ENCODE peak calls at places on chromosomes 6 and 20, in eight cellular contexts. One of them, this sample, is unnamed.

GRCh38 chr20:10812738-10813327 is 139.0 kb upstream of the JAG1 start:
- DNase-seq in lower lobe of right lung: no peak
- DNase-seq in GM13977: no peak
- DNase-seq in choroid plexus epithelial cell: no peak
- DNase-seq in omental fat pad: no peak
- DNase-seq in brain microvascular endothelial cell: no peak
- DNase-seq in left lung: no peak
- DNase-seq in thoracic aorta: no peak
- DNase-seq in this sample: no peak

GRCh38 chr6:142440603-142441293 is 138.9 kb downstream of the ADGRG6 start:
- DNase-seq in GM13977: no peak
- DNase-seq in thoracic aorta: no peak
- DNase-seq in lower lobe of right lung: no peak
- DNase-seq in left lung: no peak
- DNase-seq in omental fat pad: no peak
- DNase-seq in brain microvascular endothelial cell: no peak
- DNase-seq in choroid plexus epithelial cell: peak
- DNase-seq in this sample: no peak

GRCh38 chr6:119313937-119314893 is 35.3 kb downstream of the MAN1A1 start:
- DNase-seq in thoracic aorta: no peak
- DNase-seq in omental fat pad: no peak
- DNase-seq in lower lobe of right lung: no peak
- DNase-seq in GM13977: no peak
- DNase-seq in brain microvascular endothelial cell: no peak
- DNase-seq in left lung: no peak
- DNase-seq in choroid plexus epithelial cell: no peak
- DNase-seq in this sample: no peak

GRCh38 chr20:47054945-47055344 is 160.3 kb downstream of the EYA2 start:
- DNase-seq in left lung: no peak
- DNase-seq in omental fat pad: no peak
- DNase-seq in GM13977: no peak
- DNase-seq in lower lobe of right lung: no peak
- DNase-seq in thoracic aorta: no peak
- DNase-seq in choroid plexus epithelial cell: no peak
- DNase-seq in brain microvascular endothelial cell: no peak
- DNase-seq in this sample: no peak

GRCh38 chr6:88144637-88145297 is 21.4 kb downstream of the CNR1 start:
- DNase-seq in omental fat pad: no peak
- DNase-seq in choroid plexus epithelial cell: no peak
- DNase-seq in thoracic aorta: no peak
- DNase-seq in left lung: peak
- DNase-seq in GM13977: no peak
- DNase-seq in lower lobe of right lung: no peak
- DNase-seq in brain microvascular endothelial cell: no peak
- DNase-seq in this sample: no peak

GRCh38 chr20:33843854-33844253 is 32.7 kb downstream of the CHMP4B start:
- DNase-seq in choroid plexus epithelial cell: peak
- DNase-seq in left lung: no peak
- DNase-seq in omental fat pad: no peak
- DNase-seq in GM13977: peak
- DNase-seq in thoracic aorta: no peak
- DNase-seq in brain microvascular endothelial cell: peak
- DNase-seq in lower lobe of right lung: no peak
- DNase-seq in this sample: peak

GRCh38 chr20:54069501-54069971 is 858 bp downstream of the BCAS1 start:
- DNase-seq in left lung: no peak
- DNase-seq in brain microvascular endothelial cell: no peak
- DNase-seq in thoracic aorta: no peak
- DNase-seq in lower lobe of right lung: no peak
- DNase-seq in GM13977: no peak
- DNase-seq in choroid plexus epithelial cell: no peak
- DNase-seq in omental fat pad: no peak
- DNase-seq in this sample: peak

GRCh38 chr6:158168054-158168303 is at the start of gene SERAC1:
- DNase-seq in left lung: no peak
- DNase-seq in choroid plexus epithelial cell: no peak
- DNase-seq in thoracic aorta: no peak
- DNase-seq in GM13977: no peak
- DNase-seq in lower lobe of right lung: no peak
- DNase-seq in omental fat pad: no peak
- DNase-seq in brain microvascular endothelial cell: no peak
- DNase-seq in this sample: no peak

GRCh38 chr20:17943343-17943742 is 25.3 kb downstream of the SNX5 start:
- DNase-seq in thoracic aorta: no peak
- DNase-seq in omental fat pad: no peak
- DNase-seq in lower lobe of right lung: no peak
- DNase-seq in GM13977: no peak
- DNase-seq in brain microvascular endothelial cell: no peak
- DNase-seq in choroid plexus epithelial cell: no peak
- DNase-seq in left lung: no peak
- DNase-seq in this sample: no peak

GRCh38 chr20:49938173-49939163 is 2.3 kb downstream of the RNF114 start:
- DNase-seq in thoracic aorta: no peak
- DNase-seq in GM13977: no peak
- DNase-seq in choroid plexus epithelial cell: peak
- DNase-seq in brain microvascular endothelial cell: peak
- DNase-seq in left lung: no peak
- DNase-seq in lower lobe of right lung: no peak
- DNase-seq in omental fat pad: no peak
- DNase-seq in this sample: no peak

GRCh38 chr6:64280569-64280968 is 645.0 kb downstream of the PHF3 start:
- DNase-seq in thoracic aorta: no peak
- DNase-seq in lower lobe of right lung: no peak
- DNase-seq in choroid plexus epithelial cell: peak
- DNase-seq in omental fat pad: no peak
- DNase-seq in GM13977: peak
- DNase-seq in brain microvascular endothelial cell: no peak
- DNase-seq in left lung: no peak
- DNase-seq in this sample: peak
- TF ChIP-seq CTCF in thoracic aorta: no peak
- TF ChIP-seq CTCF in lower lobe of right lung: peak
- TF ChIP-seq CTCF in choroid plexus epithelial cell: peak
- TF ChIP-seq CTCF in omental fat pad: no peak
- TF ChIP-seq CTCF in GM13977: peak
- TF ChIP-seq CTCF in brain microvascular endothelial cell: peak
- TF ChIP-seq CTCF in left lung: peak
- TF ChIP-seq CTCF in this sample: peak

DNA sequence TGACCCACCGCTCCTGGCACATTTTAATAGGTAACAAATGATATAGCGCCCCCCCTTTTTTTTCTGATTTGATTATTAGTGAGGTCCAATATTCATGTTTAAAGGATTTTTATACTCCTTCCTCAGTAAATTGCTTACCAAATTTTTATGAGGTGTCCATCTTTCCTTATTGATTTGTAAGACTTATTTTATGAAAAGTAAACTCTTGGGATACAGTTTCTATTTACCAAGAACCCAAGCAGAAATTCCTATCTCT is 25.1 kb downstream of the TRIM27 start:
- DNase-seq in thoracic aorta: no peak
- DNase-seq in GM13977: no peak
- DNase-seq in lower lobe of right lung: no peak
- DNase-seq in choroid plexus epithelial cell: no peak
- DNase-seq in brain microvascular endothelial cell: no peak
- DNase-seq in left lung: no peak
- DNase-seq in omental fat pad: no peak
- DNase-seq in this sample: no peak
- TF ChIP-seq CTCF in thoracic aorta: no peak
- TF ChIP-seq CTCF in GM13977: no peak
- TF ChIP-seq CTCF in lower lobe of right lung: no peak
- TF ChIP-seq CTCF in choroid plexus epithelial cell: no peak
- TF ChIP-seq CTCF in brain microvascular endothelial cell: no peak
- TF ChIP-seq CTCF in left lung: no peak
- TF ChIP-seq CTCF in omental fat pad: no peak
- TF ChIP-seq CTCF in this sample: no peak

GRCh38 chr6:36445651-36446050 is 2.9 kb downstream of the KCTD20 start:
- DNase-seq in lower lobe of right lung: no peak
- DNase-seq in brain microvascular endothelial cell: no peak
- DNase-seq in thoracic aorta: no peak
- DNase-seq in GM13977: no peak
- DNase-seq in left lung: no peak
- DNase-seq in omental fat pad: no peak
- DNase-seq in choroid plexus epithelial cell: no peak
- DNase-seq in this sample: no peak

GRCh38 chr6:36442671-36443497 is at the start of the genes KCTD20 and PXT1:
- DNase-seq in brain microvascular endothelial cell: peak
- DNase-seq in omental fat pad: peak
- DNase-seq in GM13977: peak
- DNase-seq in choroid plexus epithelial cell: peak
- DNase-seq in left lung: peak
- DNase-seq in thoracic aorta: peak
- DNase-seq in lower lobe of right lung: peak
- DNase-seq in this sample: peak

GRCh38 chr6:36444470-36444869 is 1.7 kb downstream of the KCTD20 start:
- DNase-seq in omental fat pad: no peak
- DNase-seq in lower lobe of right lung: no peak
- DNase-seq in brain microvascular endothelial cell: peak
- DNase-seq in thoracic aorta: no peak
- DNase-seq in choroid plexus epithelial cell: peak
- DNase-seq in GM13977: peak
- DNase-seq in left lung: no peak
- DNase-seq in this sample: no peak

GRCh38 chr6:36443498-36443844 is 671 bp downstream of the KCTD20 start:
- DNase-seq in brain microvascular endothelial cell: no peak
- DNase-seq in left lung: no peak
- DNase-seq in omental fat pad: no peak
- DNase-seq in choroid plexus epithelial cell: peak
- DNase-seq in GM13977: no peak
- DNase-seq in lower lobe of right lung: no peak
- DNase-seq in thoracic aorta: no peak
- DNase-seq in this sample: no peak

DNA sequence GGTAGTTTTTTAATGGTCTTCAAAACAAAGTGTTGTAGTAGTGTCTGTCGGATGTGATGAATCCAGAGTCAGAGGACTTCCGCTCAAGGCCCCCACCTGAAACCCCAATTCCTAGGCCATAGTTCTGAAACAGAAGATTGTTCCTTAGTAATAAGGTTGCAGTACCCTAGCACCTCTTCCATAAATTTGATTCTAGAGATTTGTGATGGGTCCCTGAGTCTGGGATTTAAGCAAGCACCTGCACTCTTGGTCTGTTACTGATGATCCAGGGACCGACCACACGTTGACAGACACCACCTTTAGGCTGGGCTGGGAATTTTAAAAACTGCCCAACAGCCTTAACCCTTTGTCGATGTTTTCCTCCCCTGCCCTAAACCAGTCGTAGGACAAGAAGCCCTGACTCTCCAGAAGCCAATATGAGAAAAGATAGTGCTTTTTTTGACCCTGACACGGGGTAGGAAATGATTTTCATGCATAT is 1.2 kb downstream of the KCTD20 start:
- DNase-seq in GM13977: peak
- DNase-seq in lower lobe of right lung: no peak
- DNase-seq in thoracic aorta: no peak
- DNase-seq in brain microvascular endothelial cell: no peak
- DNase-seq in omental fat pad: no peak
- DNase-seq in left lung: no peak
- DNase-seq in choroid plexus epithelial cell: peak
- DNase-seq in this sample: peak
- TF ChIP-seq CTCF in GM13977: peak
- TF ChIP-seq CTCF in lower lobe of right lung: no peak
- TF ChIP-seq CTCF in thoracic aorta: no peak
- TF ChIP-seq CTCF in brain microvascular endothelial cell: peak
- TF ChIP-seq CTCF in omental fat pad: no peak
- TF ChIP-seq CTCF in left lung: no peak
- TF ChIP-seq CTCF in choroid plexus epithelial cell: peak
- TF ChIP-seq CTCF in this sample: peak

DNA sequence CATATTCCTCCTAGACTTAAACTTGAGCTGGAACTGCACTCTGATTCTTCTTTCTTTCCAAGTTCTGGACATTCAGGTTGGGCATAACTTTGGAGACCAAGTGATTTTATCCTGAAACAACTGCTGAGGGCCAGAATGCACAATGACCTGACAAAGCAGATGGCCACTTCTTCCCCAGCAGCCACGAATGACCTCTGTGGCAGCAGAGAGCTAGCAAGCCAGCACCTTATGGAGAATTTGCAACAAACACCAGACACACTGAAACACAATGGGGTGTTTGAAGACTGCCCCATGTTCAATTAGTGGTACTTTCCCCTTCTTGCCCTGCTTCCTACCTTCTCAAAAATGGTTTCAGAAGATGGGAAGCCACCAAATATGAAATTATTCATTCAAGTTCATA is 4.2 kb upstream of the TENT5A start:
- DNase-seq in omental fat pad: no peak
- DNase-seq in thoracic aorta: no peak
- DNase-seq in GM13977: no peak
- DNase-seq in lower lobe of right lung: no peak
- DNase-seq in choroid plexus epithelial cell: no peak
- DNase-seq in left lung: no peak
- DNase-seq in brain microvascular endothelial cell: no peak
- DNase-seq in this sample: no peak
- TF ChIP-seq CTCF in omental fat pad: no peak
- TF ChIP-seq CTCF in thoracic aorta: no peak
- TF ChIP-seq CTCF in GM13977: no peak
- TF ChIP-seq CTCF in lower lobe of right lung: no peak
- TF ChIP-seq CTCF in choroid plexus epithelial cell: no peak
- TF ChIP-seq CTCF in left lung: no peak
- TF ChIP-seq CTCF in brain microvascular endothelial cell: no peak
- TF ChIP-seq CTCF in this sample: no peak

DNA sequence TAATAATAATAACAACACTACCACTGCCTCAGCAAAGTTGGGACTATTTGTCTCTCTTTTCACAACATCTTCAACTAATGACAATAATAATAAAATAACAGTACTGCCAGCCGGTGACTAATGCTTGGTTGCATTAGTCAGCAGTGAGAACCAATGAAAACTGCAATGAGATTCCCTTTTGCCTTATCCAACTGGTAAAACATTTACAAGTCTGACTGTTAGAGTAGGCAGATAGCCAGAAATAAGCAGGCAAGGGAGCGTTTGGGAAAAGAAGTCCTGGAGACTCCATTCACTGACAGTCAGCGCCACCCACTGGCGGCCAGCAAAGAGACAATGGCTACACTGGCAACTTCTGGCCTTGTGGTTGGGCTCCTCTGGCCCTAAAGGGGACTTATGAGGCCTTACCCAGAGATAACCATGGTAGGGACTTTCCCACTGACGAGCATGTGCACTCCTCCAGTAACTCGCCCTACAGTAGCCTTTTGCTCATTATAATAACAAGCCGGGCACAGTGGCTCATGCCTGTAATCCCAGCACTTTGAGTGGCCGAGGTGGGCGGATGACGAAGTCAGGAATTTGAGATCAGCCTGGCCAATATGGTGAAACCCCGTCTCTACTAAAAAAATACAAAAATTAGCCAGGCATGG is 3.4 kb upstream of the NSFL1C start:
- DNase-seq in omental fat pad: peak
- DNase-seq in GM13977: peak
- DNase-seq in left lung: peak
- DNase-seq in lower lobe of right lung: peak
- DNase-seq in thoracic aorta: peak
- DNase-seq in brain microvascular endothelial cell: peak
- DNase-seq in choroid plexus epithelial cell: peak
- DNase-seq in this sample: peak
- TF ChIP-seq CTCF in omental fat pad: no peak
- TF ChIP-seq CTCF in GM13977: peak
- TF ChIP-seq CTCF in left lung: peak
- TF ChIP-seq CTCF in lower lobe of right lung: peak
- TF ChIP-seq CTCF in thoracic aorta: peak
- TF ChIP-seq CTCF in brain microvascular endothelial cell: peak
- TF ChIP-seq CTCF in choroid plexus epithelial cell: peak
- TF ChIP-seq CTCF in this sample: peak

GRCh38 chr20:31790401-31790800 is 28.8 kb upstream of the MYLK2 start:
- DNase-seq in brain microvascular endothelial cell: no peak
- DNase-seq in GM13977: no peak
- DNase-seq in thoracic aorta: no peak
- DNase-seq in left lung: no peak
- DNase-seq in choroid plexus epithelial cell: no peak
- DNase-seq in lower lobe of right lung: no peak
- DNase-seq in omental fat pad: no peak
- DNase-seq in this sample: no peak
- TF ChIP-seq CTCF in brain microvascular endothelial cell: no peak
- TF ChIP-seq CTCF in GM13977: no peak
- TF ChIP-seq CTCF in thoracic aorta: no peak
- TF ChIP-seq CTCF in left lung: no peak
- TF ChIP-seq CTCF in choroid plexus epithelial cell: no peak
- TF ChIP-seq CTCF in lower lobe of right lung: no peak
- TF ChIP-seq CTCF in omental fat pad: no peak
- TF ChIP-seq CTCF in this sample: no peak